ENCODE peak calls at places on chromosomes 11 and 22, in four cellular contexts. C, W, D and N are unnamed samples.

GRCh38 chr11:11167806-11168205 is 185.2 kb downstream of the CSNK2A3 start:
- DNase-seq in C (no peak), D (no peak), W (no peak), N (no peak)

GRCh38 chr11:118834428-118835028 is 43.6 kb upstream of the DDX6 start:
- DNase-seq in W (peak), D (no peak), C (no peak), N (no peak)

GRCh38 chr11:62054081-62054480 is 69.7 kb upstream of the INCENP start:
- DNase-seq in D (no peak), C (no peak), W (no peak), N (no peak)

GRCh38 chr11:76030286-76030685 is 176.0 kb downstream of the WNT11 start:
- DNase-seq in W (no peak), D (no peak), C (no peak), N (no peak)

GRCh38 chr11:31131760-31132159 is 237.8 kb downstream of the DCDC1 start:
- DNase-seq in C (no peak), D (no peak), W (no peak), N (no peak)

GRCh38 chr11:849951-850776 is 7.5 kb downstream of the TSPAN4 start:
- DNase-seq in D (no peak), C (no peak), W (no peak), N (no peak)

GRCh38 chr11:19849107-19849789 is 136.6 kb downstream of the NAV2 start:
- DNase-seq in C (no peak), D (peak), W (no peak), N (no peak)

GRCh38 chr11:6526411-6527135 is 29.5 kb downstream of the DNHD1 start:
- DNase-seq in C (peak), W (peak), D (no peak), N (no peak)

GRCh38 chr11:66337103-66337899 is 1.1 kb upstream of the RIN1 start:
- DNase-seq in C (no peak), D (no peak), W (no peak), N (no peak)

GRCh38 chr22:38490915-38491314 is 15.2 kb downstream of the DDX17 start:
- DNase-seq in C (no peak), D (peak), W (no peak), N (no peak)

GRCh38 chr11:88402784-88403183 is 65.2 kb upstream of the CTSC start:
- DNase-seq in C (no peak), D (no peak), W (no peak), N (no peak)

GRCh38 chr22:49918911-49919881 is 762 bp downstream of the CRELD2 start:
- DNase-seq in D (no peak), W (no peak), C (no peak), N (no peak)

GRCh38 chr11:33617672-33618362 is 82.8 kb downstream of the C11orf91 start:
- DNase-seq in D (no peak), C (no peak), W (no peak), N (no peak)

GRCh38 chr11:28615542-28615941 is 507.4 kb downstream of the METTL15 start:
- DNase-seq in D (no peak), W (no peak), C (no peak), N (no peak)

GRCh38 chr22:35842954-35843353 is 125.3 kb downstream of the APOL5 start:
- DNase-seq in C (peak), D (no peak), W (peak), N (peak)

GRCh38 chr11:3934658-3935057 is 79.2 kb downstream of the STIM1 start:
- DNase-seq in D (no peak), C (no peak), W (no peak), N (no peak)

GRCh38 chr11:99370557-99371200 is 349.9 kb downstream of the CNTN5 start:
- DNase-seq in W (no peak), D (peak), C (no peak), N (no peak)

GRCh38 chr11:73114110-73114834 is 27.8 kb downstream of the FCHSD2 start:
- DNase-seq in C (no peak), W (no peak), D (no peak), N (no peak)

GRCh38 chr11:68150029-68150428 is 28.8 kb upstream of the CHKA start:
- DNase-seq in D (no peak), C (no peak), W (no peak), N (no peak)

GRCh38 chr11:32173435-32173834 is 82.6 kb downstream of the RCN1 start:
- DNase-seq in D (peak), W (peak), C (peak), N (peak)

GRCh38 chr11:129960216-129961214 is 42.1 kb downstream of the PRDM10 start:
- DNase-seq in D (no peak), W (peak), C (peak), N (peak)

GRCh38 chr11:71454470-71455113 is 1.6 kb downstream of the NADSYN1 start:
- DNase-seq in C (no peak), D (no peak), W (peak), N (no peak)

GRCh38 chr11:133545199-133545709 is 13.0 kb upstream of the OPCML start:
- DNase-seq in D (no peak), W (no peak), C (peak), N (no peak)